ENCODE peak calls at places on chromosomes 3 and 15, in four cellular contexts. Z, U, C and L are unnamed samples.

GRCh38 chr3:118488751-118489150 is 545.9 kb downstream of the IGSF11 start:
- DNase-seq in U (no peak), Z (no peak), C (no peak), L (no peak)

GRCh38 chr15:65337436-65338070 is 33.1 kb downstream of the RNU5B-1 start:
- DNase-seq in C (no peak), U (no peak), Z (peak; percentile 39), L (no peak)

GRCh38 chr3:197525706-197526105 is 30.1 kb downstream of the BDH1 start:
- DNase-seq in C (peak; percentile 60), U (no peak), Z (no peak), L (no peak)

GRCh38 chr3:11379238-11379823 is 107.1 kb downstream of the ATG7 start:
- DNase-seq in U (no peak), Z (peak; percentile 56), C (peak; percentile 29), L (no peak)

GRCh38 chr3:139284221-139284620 is 59.6 kb upstream of the MRPS22 start:
- DNase-seq in Z (no peak), U (no peak), C (no peak), L (no peak)

GRCh38 chr3:47578691-47579632 is at the start of gene CSPG5:
- DNase-seq in Z (peak; percentile 85), C (peak; percentile 52), U (peak; percentile 74), L (peak; percentile 44)

GRCh38 chr15:62360286-62360685 is 195.2 kb upstream of the C2CD4B start:
- DNase-seq in C (no peak), U (no peak), Z (peak; percentile 56), L (no peak)

GRCh38 chr15:75640483-75641175 is 605 bp upstream of the IMP3 start:
- DNase-seq in C (peak; percentile 73), Z (peak; percentile 62), U (no peak), L (peak; percentile 68)

GRCh38 chr15:79376383-79376782 is 55.8 kb upstream of the MINAR1 start:
- DNase-seq in Z (no peak), C (no peak), U (no peak), L (no peak)

GRCh38 chr15:83913034-83913632 is 259.2 kb downstream of the ADAMTSL3 start:
- DNase-seq in C (no peak), U (no peak), Z (no peak), L (no peak)

GRCh38 chr3:47416041-47416440 is 35.2 kb downstream of the PTPN23 start:
- DNase-seq in C (no peak), Z (no peak), U (no peak), L (peak; percentile 49)

GRCh38 chr15:68642491-68642845 is 63.7 kb downstream of the CORO2B start:
- DNase-seq in C (no peak), U (no peak), Z (no peak), L (no peak)

GRCh38 chr15:24976932-24977331 is 22.1 kb downstream of the SNRPN start:
- DNase-seq in C (no peak), Z (no peak), U (no peak), L (no peak)

GRCh38 chr3:172692751-172693310 is 18.0 kb downstream of the NCEH1 start:
- DNase-seq in C (no peak), U (no peak), Z (no peak), L (no peak)

GRCh38 chr3:108091498-108092259 is 848 bp upstream of the CD47 start:
- DNase-seq in U (peak; percentile 67), C (no peak), Z (no peak), L (peak; percentile 25)

GRCh38 chr15:70795311-70795665 is 31.9 kb upstream of the UACA start:
- DNase-seq in U (no peak), Z (no peak), C (no peak), L (no peak)

GRCh38 chr3:49772703-49773102 is 13.6 kb downstream of the IP6K1 start:
- DNase-seq in C (no peak), U (no peak), Z (no peak), L (no peak)

GRCh38 chr3:49727924-49728361 is 4.2 kb upstream of the GMPPB start:
- DNase-seq in U (no peak), Z (no peak), C (no peak), L (no peak)

GRCh38 chr3:106345353-106346027 is 476.7 kb upstream of the CBLB start:
- DNase-seq in Z (no peak), U (no peak), C (no peak), L (no peak)

GRCh38 chr3:32200991-32201758 is 37.3 kb upstream of the CMTM8 start:
- DNase-seq in U (no peak), C (no peak), Z (no peak), L (no peak)

GRCh38 chr3:187473778-187474406 is 105.7 kb downstream of the RTP4 start:
- DNase-seq in C (peak; percentile 11), Z (no peak), U (no peak), L (no peak)

GRCh38 chr3:61830111-61830400 is 268.7 kb downstream of the PTPRG start:
- DNase-seq in C (no peak), Z (no peak), U (no peak), L (no peak)

GRCh38 chr3:104126864-104127553 is 1239.7 kb upstream of the ALCAM start:
- DNase-seq in C (no peak), Z (no peak), U (no peak), L (no peak)

GRCh38 chr15:51775967-51776816 is 24.8 kb downstream of the TMOD2 start:
- DNase-seq in U (peak; percentile 71), Z (peak; percentile 61), C (peak; percentile 77), L (peak; percentile 73)

GRCh38 chr3:45082139-45082538 is 56.0 kb downstream of the CLEC3B start:
- DNase-seq in U (no peak), C (no peak), Z (no peak), L (no peak)

GRCh38 chr3:174199696-174200095 is 659.4 kb upstream of the NAALADL2 start:
- DNase-seq in Z (no peak), C (no peak), U (no peak), L (no peak)

GRCh38 chr3:61650276-61650675 is 88.9 kb downstream of the PTPRG start:
- DNase-seq in C (no peak), Z (no peak), U (no peak), L (no peak)

GRCh38 chr15:91407237-91407889 is 307.3 kb downstream of the SV2B start:
- DNase-seq in C (no peak), U (no peak), Z (no peak), L (no peak)

GRCh38 chr3:173865900-173866498 is 468.5 kb downstream of the NLGN1 start:
- DNase-seq in Z (no peak), C (no peak), U (no peak), L (peak; percentile 58)

DNA sequence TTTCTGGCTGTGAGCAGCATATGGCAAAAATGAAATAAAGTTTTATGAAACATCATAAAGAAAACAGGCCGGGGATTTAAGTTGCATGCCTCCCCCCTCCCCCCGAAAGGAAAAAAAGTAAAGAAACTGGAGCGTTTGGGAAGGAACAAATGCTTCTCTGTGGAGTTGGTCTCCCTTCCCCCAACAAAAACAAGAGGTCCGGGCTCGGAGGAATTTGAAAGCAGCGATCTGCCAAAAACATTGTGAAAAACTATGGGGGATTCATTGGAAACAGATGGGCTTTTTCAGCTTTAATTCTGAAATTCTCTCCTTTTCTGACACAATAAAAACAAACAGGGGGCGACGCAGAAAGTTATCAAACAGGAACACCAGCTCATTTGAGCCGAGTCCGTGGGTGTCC is 17.0 kb downstream of the RGMA start:
- DNase-seq in C (no peak), Z (peak; percentile 59), U (no peak), L (no peak)
- TF ChIP-seq TEAD4 in C (no peak), Z (no peak), U (no peak), L (no peak)

DNA sequence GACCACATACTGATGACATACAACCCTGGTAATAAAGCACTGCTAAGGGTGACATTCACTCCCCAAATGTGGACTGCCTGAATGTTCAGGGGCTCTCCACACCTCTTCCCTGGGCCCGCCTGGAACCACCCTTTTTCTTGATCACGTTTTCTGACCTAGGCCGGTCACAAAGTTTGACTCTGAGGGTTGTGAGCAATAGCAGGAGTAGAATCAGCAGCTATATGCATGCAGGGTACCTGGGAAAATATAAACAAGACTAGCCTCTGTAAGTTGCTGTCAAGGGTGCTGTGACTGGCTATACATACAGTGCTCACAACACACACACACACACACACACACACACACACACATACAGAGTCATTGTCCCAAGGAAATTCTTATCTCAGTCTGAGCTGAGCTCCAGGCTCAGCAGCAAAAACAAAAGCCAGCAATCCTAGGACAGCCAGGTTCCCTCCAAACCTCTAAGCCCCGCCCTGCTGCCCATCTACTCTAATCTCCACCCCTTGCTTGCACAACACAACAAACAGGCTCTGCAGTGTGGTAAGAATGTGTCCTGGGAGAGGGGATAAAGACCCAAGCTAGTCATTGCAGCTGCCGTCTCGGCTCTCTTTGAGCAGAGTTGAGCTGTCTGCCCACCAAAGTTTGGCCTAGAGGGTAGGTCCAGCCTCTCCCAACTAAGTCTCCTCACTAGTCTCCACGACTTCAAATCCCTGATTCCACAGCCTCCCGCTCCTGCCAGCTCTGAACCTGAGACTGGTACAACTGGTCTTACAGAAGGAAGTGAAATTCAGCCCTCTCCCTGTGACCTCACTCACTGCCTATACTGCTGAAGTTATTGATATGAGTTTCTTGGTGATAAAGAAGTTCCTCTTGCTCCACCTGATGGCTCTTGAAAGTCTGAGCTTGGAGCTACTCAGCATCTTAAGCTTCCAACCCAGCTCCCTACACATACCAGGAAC is 2.2 kb downstream of the BMF start:
- DNase-seq in Z (no peak), U (peak; percentile 83), C (peak; percentile 90), L (peak; percentile 82)
- TF ChIP-seq MAX in Z (no peak), U (peak; percentile 31), C (no peak), L (no peak)

DNA sequence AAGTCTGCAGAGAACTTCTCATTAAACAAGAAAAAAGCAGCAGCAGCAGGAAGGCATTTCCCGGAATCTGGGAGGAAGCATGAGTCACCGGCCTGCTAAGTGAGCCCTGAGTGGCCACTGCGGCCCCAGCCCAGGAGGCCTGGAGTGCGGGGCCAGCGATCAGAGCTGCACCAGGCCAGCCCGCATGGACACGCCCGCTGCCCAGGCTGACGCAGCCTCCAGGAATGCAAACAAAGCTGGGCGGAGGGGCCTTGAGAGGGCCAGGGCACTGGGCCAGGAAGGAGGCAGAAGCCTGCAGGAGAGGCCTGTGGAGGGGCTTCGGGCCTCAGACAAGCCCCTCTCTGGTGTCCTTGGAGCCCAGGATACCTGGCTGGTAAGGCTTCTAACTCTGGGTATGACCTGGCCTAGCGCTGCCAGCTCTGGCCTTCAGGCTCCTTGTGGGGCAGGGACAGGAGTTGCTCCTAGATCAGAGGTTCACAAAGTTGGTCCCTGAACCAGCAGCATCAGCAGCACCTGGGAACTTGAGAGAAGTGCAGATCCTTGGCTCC is 101.2 kb downstream of the SMAD6 start:
- DNase-seq in C (peak; percentile 95), U (peak; percentile 73), Z (peak; percentile 71), L (peak; percentile 58)
- TF ChIP-seq TEAD4 in C (peak; percentile 88), U (peak; percentile 55), Z (peak; percentile 92), L (no peak)

GRCh38 chr15:63509933-63510547 is 5.6 kb downstream of the USP3 start:
- DNase-seq in U (no peak), Z (no peak), C (no peak), L (no peak)
- TF ChIP-seq MAX in U (no peak), Z (no peak), C (no peak), L (no peak)

DNA sequence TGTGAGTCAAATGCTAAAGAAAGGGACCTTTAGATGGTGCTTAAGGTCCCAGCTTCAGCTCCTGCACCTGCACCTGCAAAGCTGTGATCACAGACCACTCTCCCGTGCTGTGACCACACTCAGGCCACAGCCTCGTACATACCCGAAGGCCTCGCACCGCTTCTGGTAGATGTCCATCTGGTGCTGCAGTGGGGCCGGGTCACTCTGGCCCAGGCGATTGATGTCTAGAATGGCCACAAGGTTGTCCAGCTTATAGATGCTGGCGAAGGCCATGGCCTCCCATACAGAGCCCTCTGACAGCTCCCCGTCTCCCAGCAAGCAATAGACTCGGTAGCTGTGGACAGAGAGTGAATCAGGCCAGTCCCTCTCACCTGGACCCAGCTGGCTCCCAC is 21.0 kb downstream of the TKT start:
- DNase-seq in Z (no peak), U (no peak), C (no peak), L (no peak)
- TF ChIP-seq TEAD4 in Z (no peak), U (no peak), C (no peak), L (no peak)

GRCh38 chr3:133273346-133273745 is 126.5 kb upstream of the BFSP2 start:
- DNase-seq in C (no peak), U (no peak), Z (no peak), L (no peak)
- TF ChIP-seq MAX in C (no peak), U (no peak), Z (no peak), L (no peak)

GRCh38 chr3:195052939-195053338 is 218.0 kb downstream of the XXYLT1 start:
- DNase-seq in C (no peak), U (no peak), Z (no peak), L (no peak)
- TF ChIP-seq TEAD4 in C (no peak), U (no peak), Z (no peak), L (no peak)